ENCODE peak calls at places on chromosomes 7 and 10, in five cellular contexts. One of them, this sample, is unnamed.

GRCh38 chr7:27939893-27940292 is 199.9 kb downstream of the TAX1BP1 start:
- DNase-seq in stomach: no peak
- DNase-seq in GM12891: no peak
- DNase-seq in Peyer's patch: no peak
- DNase-seq in esophagus squamous epithelium: no peak
- DNase-seq in this sample: no peak

GRCh38 chr7:130838738-130839137 is 104.7 kb upstream of the KLF14 start:
- DNase-seq in stomach: no peak
- DNase-seq in GM12891: no peak
- DNase-seq in Peyer's patch: no peak
- DNase-seq in esophagus squamous epithelium: no peak
- DNase-seq in this sample: peak

GRCh38 chr7:2248984-2249694 is 7.1 kb downstream of the NUDT1 start:
- DNase-seq in stomach: no peak
- DNase-seq in GM12891: peak
- DNase-seq in Peyer's patch: peak
- DNase-seq in esophagus squamous epithelium: no peak
- DNase-seq in this sample: no peak

GRCh38 chr10:77974396-77975074 is 48.0 kb upstream of the DLG5 start:
- DNase-seq in stomach: peak
- DNase-seq in GM12891: no peak
- DNase-seq in Peyer's patch: no peak
- DNase-seq in esophagus squamous epithelium: no peak
- DNase-seq in this sample: no peak

GRCh38 chr10:133298466-133298865 is 10.2 kb downstream of the TUBGCP2 start:
- DNase-seq in stomach: no peak
- DNase-seq in GM12891: no peak
- DNase-seq in Peyer's patch: no peak
- DNase-seq in esophagus squamous epithelium: no peak
- DNase-seq in this sample: no peak

GRCh38 chr7:2621948-2622640 is 9.7 kb upstream of the TTYH3 start:
- DNase-seq in stomach: no peak
- DNase-seq in GM12891: no peak
- DNase-seq in Peyer's patch: no peak
- DNase-seq in esophagus squamous epithelium: no peak
- DNase-seq in this sample: no peak

GRCh38 chr7:23191022-23191421 is 9.2 kb downstream of the NUP42 start:
- DNase-seq in stomach: no peak
- DNase-seq in GM12891: no peak
- DNase-seq in Peyer's patch: no peak
- DNase-seq in esophagus squamous epithelium: no peak
- DNase-seq in this sample: no peak

GRCh38 chr7:76338298-76339084 is 20.3 kb downstream of the YWHAG start:
- DNase-seq in stomach: no peak
- DNase-seq in GM12891: no peak
- DNase-seq in Peyer's patch: no peak
- DNase-seq in esophagus squamous epithelium: no peak
- DNase-seq in this sample: no peak

GRCh38 chr10:70664702-70665195 is 7.6 kb upstream of the ADAMTS14 start:
- DNase-seq in stomach: no peak
- DNase-seq in GM12891: no peak
- DNase-seq in Peyer's patch: no peak
- DNase-seq in esophagus squamous epithelium: no peak
- DNase-seq in this sample: no peak

GRCh38 chr10:27998178-27998953 is 513 bp downstream of the ODAD2 start:
- DNase-seq in stomach: no peak
- DNase-seq in GM12891: peak
- DNase-seq in Peyer's patch: no peak
- DNase-seq in esophagus squamous epithelium: no peak
- DNase-seq in this sample: no peak

GRCh38 chr7:88322151-88322550 is 15.5 kb upstream of the STEAP4 start:
- DNase-seq in stomach: no peak
- DNase-seq in GM12891: no peak
- DNase-seq in Peyer's patch: no peak
- DNase-seq in esophagus squamous epithelium: no peak
- DNase-seq in this sample: no peak

GRCh38 chr7:27491534-27491933 is 171.1 kb downstream of the HIBADH start:
- DNase-seq in stomach: no peak
- DNase-seq in GM12891: no peak
- DNase-seq in Peyer's patch: no peak
- DNase-seq in esophagus squamous epithelium: no peak
- DNase-seq in this sample: no peak

GRCh38 chr7:84845971-84846370 is 340.9 kb downstream of the SEMA3D start:
- DNase-seq in stomach: no peak
- DNase-seq in GM12891: no peak
- DNase-seq in Peyer's patch: no peak
- DNase-seq in esophagus squamous epithelium: no peak
- DNase-seq in this sample: no peak

GRCh38 chr7:45626441-45627430 is 52.6 kb downstream of the ADCY1 start:
- DNase-seq in stomach: no peak
- DNase-seq in GM12891: no peak
- DNase-seq in Peyer's patch: no peak
- DNase-seq in esophagus squamous epithelium: no peak
- DNase-seq in this sample: no peak

GRCh38 chr7:106026101-106026500 is 63.0 kb downstream of the CDHR3 start:
- DNase-seq in stomach: no peak
- DNase-seq in GM12891: no peak
- DNase-seq in Peyer's patch: no peak
- DNase-seq in esophagus squamous epithelium: no peak
- DNase-seq in this sample: no peak

GRCh38 chr7:92709912-92710311 is 119.7 kb upstream of the FAM133B start:
- DNase-seq in stomach: no peak
- DNase-seq in GM12891: no peak
- DNase-seq in Peyer's patch: no peak
- DNase-seq in esophagus squamous epithelium: no peak
- DNase-seq in this sample: no peak

GRCh38 chr10:63217120-63217605 is 84.0 kb downstream of the NRBF2 start:
- DNase-seq in stomach: no peak
- DNase-seq in GM12891: no peak
- DNase-seq in Peyer's patch: no peak
- DNase-seq in esophagus squamous epithelium: no peak
- DNase-seq in this sample: no peak

GRCh38 chr10:70430489-70431445 is 10.7 kb downstream of the NODAL start:
- DNase-seq in stomach: peak
- DNase-seq in GM12891: no peak
- DNase-seq in Peyer's patch: no peak
- DNase-seq in esophagus squamous epithelium: no peak
- DNase-seq in this sample: no peak

GRCh38 chr10:130924138-130924819 is 387.2 kb downstream of the TCERG1L start:
- DNase-seq in stomach: no peak
- DNase-seq in GM12891: no peak
- DNase-seq in Peyer's patch: no peak
- DNase-seq in esophagus squamous epithelium: no peak
- DNase-seq in this sample: no peak

GRCh38 chr7:50119815-50120637 is 27.0 kb upstream of the ZPBP start:
- DNase-seq in stomach: no peak
- DNase-seq in GM12891: no peak
- DNase-seq in Peyer's patch: no peak
- DNase-seq in esophagus squamous epithelium: no peak
- DNase-seq in this sample: no peak

GRCh38 chr10:20088302-20088701 is 272.1 kb downstream of the PLXDC2 start:
- DNase-seq in stomach: no peak
- DNase-seq in GM12891: no peak
- DNase-seq in Peyer's patch: no peak
- DNase-seq in esophagus squamous epithelium: no peak
- DNase-seq in this sample: no peak

GRCh38 chr7:123410273-123410928 is 124.0 kb downstream of the IQUB start:
- DNase-seq in stomach: no peak
- DNase-seq in GM12891: no peak
- DNase-seq in Peyer's patch: no peak
- DNase-seq in esophagus squamous epithelium: no peak
- DNase-seq in this sample: no peak

GRCh38 chr7:50788393-50788792 is 5.7 kb upstream of the GRB10 start:
- DNase-seq in stomach: no peak
- DNase-seq in GM12891: no peak
- DNase-seq in Peyer's patch: no peak
- DNase-seq in esophagus squamous epithelium: no peak
- DNase-seq in this sample: no peak

GRCh38 chr10:21134645-21135395 is 237.7 kb upstream of the NEBL start:
- DNase-seq in stomach: no peak
- DNase-seq in GM12891: no peak
- DNase-seq in Peyer's patch: no peak
- DNase-seq in esophagus squamous epithelium: no peak
- DNase-seq in this sample: no peak

GRCh38 chr7:131733604-131734003 is 177.2 kb upstream of the PODXL start:
- DNase-seq in stomach: no peak
- DNase-seq in GM12891: no peak
- DNase-seq in Peyer's patch: no peak
- DNase-seq in esophagus squamous epithelium: no peak
- DNase-seq in this sample: no peak

GRCh38 chr10:86992929-86993328 is 24.6 kb downstream of the ADIRF start:
- DNase-seq in stomach: no peak
- DNase-seq in GM12891: no peak
- DNase-seq in Peyer's patch: no peak
- DNase-seq in esophagus squamous epithelium: no peak
- DNase-seq in this sample: no peak

GRCh38 chr7:25206765-25207164 is 21.5 kb downstream of the NPVF start:
- DNase-seq in stomach: no peak
- DNase-seq in GM12891: no peak
- DNase-seq in Peyer's patch: no peak
- DNase-seq in esophagus squamous epithelium: no peak
- DNase-seq in this sample: no peak

GRCh38 chr10:51960494-51960895 is 261.1 kb upstream of the CSTF2T start:
- DNase-seq in stomach: no peak
- DNase-seq in GM12891: peak
- DNase-seq in Peyer's patch: no peak
- DNase-seq in esophagus squamous epithelium: no peak
- DNase-seq in this sample: no peak

GRCh38 chr10:75405201-75406143 is 3.9 kb upstream of the ZNF503 start:
- DNase-seq in stomach: peak
- DNase-seq in GM12891: no peak
- DNase-seq in Peyer's patch: no peak
- DNase-seq in esophagus squamous epithelium: no peak
- DNase-seq in this sample: no peak

GRCh38 chr7:42020067-42020466 is 216.9 kb downstream of the GLI3 start:
- DNase-seq in stomach: no peak
- DNase-seq in GM12891: no peak
- DNase-seq in Peyer's patch: no peak
- DNase-seq in esophagus squamous epithelium: no peak
- DNase-seq in this sample: no peak

GRCh38 chr7:13742126-13742525 is 247.3 kb downstream of the ETV1 start:
- DNase-seq in stomach: no peak
- DNase-seq in GM12891: no peak
- DNase-seq in Peyer's patch: no peak
- DNase-seq in esophagus squamous epithelium: no peak
- DNase-seq in this sample: no peak

GRCh38 chr10:58152698-58153263 is 114.9 kb downstream of the IPMK start:
- DNase-seq in stomach: peak
- DNase-seq in GM12891: no peak
- DNase-seq in Peyer's patch: no peak
- DNase-seq in esophagus squamous epithelium: no peak
- DNase-seq in this sample: no peak

GRCh38 chr10:1538531-1539061 is 198.7 kb downstream of the ADARB2 start:
- DNase-seq in stomach: no peak
- DNase-seq in GM12891: no peak
- DNase-seq in Peyer's patch: no peak
- DNase-seq in esophagus squamous epithelium: no peak
- DNase-seq in this sample: no peak

DNA sequence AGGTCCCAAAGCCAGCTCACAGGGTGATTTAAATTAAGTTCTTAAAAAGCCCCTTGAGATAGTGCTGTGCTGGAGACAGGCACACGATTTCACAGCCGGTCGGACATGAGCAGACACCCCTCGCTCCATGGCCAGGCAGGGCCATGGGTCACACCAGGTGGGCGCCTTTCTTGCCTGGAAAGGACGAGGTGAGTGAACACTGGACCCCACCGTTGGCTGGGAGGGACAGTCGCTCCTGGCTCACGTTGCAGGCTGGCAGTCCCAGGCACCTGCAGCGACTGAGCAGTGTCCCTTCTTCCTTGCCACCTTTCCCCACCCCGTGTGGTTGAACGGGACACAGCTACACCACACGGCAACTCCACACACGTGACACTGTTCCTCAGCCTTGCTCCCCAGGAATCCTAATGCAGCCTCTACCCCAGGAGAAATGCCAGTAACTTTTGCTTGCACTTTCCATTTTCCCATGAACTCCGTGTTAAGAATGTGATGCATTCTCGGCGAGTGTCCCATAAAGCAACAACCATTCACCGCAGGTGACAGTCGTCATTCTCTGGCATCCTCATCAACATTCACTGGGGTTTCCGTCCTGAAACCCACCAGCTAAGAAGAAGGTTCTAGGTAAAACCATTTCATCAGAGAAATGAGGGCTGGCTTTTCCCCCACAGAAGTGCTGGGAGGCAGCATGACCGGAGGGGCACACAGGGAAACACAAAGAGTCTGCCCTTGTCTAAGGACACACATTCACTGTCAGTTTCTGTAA is 217.4 kb downstream of the ZMYND11 start:
- DNase-seq in stomach: no peak
- DNase-seq in GM12891: no peak
- DNase-seq in Peyer's patch: no peak
- DNase-seq in esophagus squamous epithelium: no peak
- DNase-seq in this sample: no peak
- TF ChIP-seq POLR2A in stomach: no peak
- TF ChIP-seq POLR2A in GM12891: no peak
- TF ChIP-seq POLR2A in Peyer's patch: no peak
- TF ChIP-seq POLR2A in esophagus squamous epithelium: no peak
- TF ChIP-seq POLR2A in this sample: no peak

GRCh38 chr10:3068201-3068967 is 1.0 kb downstream of the PFKP start:
- DNase-seq in stomach: peak
- DNase-seq in GM12891: peak
- DNase-seq in Peyer's patch: peak
- DNase-seq in esophagus squamous epithelium: no peak
- DNase-seq in this sample: peak
- TF ChIP-seq POLR2A in stomach: no peak
- TF ChIP-seq POLR2A in GM12891: no peak
- TF ChIP-seq POLR2A in Peyer's patch: no peak
- TF ChIP-seq POLR2A in esophagus squamous epithelium: no peak
- TF ChIP-seq POLR2A in this sample: peak

GRCh38 chr10:119270893-119271361 is 63.6 kb downstream of the GRK5 start:
- DNase-seq in stomach: peak
- DNase-seq in GM12891: no peak
- DNase-seq in Peyer's patch: peak
- DNase-seq in esophagus squamous epithelium: peak
- DNase-seq in this sample: peak
- TF ChIP-seq POLR2A in stomach: no peak
- TF ChIP-seq POLR2A in GM12891: no peak
- TF ChIP-seq POLR2A in Peyer's patch: peak
- TF ChIP-seq POLR2A in esophagus squamous epithelium: no peak
- TF ChIP-seq POLR2A in this sample: peak

DNA sequence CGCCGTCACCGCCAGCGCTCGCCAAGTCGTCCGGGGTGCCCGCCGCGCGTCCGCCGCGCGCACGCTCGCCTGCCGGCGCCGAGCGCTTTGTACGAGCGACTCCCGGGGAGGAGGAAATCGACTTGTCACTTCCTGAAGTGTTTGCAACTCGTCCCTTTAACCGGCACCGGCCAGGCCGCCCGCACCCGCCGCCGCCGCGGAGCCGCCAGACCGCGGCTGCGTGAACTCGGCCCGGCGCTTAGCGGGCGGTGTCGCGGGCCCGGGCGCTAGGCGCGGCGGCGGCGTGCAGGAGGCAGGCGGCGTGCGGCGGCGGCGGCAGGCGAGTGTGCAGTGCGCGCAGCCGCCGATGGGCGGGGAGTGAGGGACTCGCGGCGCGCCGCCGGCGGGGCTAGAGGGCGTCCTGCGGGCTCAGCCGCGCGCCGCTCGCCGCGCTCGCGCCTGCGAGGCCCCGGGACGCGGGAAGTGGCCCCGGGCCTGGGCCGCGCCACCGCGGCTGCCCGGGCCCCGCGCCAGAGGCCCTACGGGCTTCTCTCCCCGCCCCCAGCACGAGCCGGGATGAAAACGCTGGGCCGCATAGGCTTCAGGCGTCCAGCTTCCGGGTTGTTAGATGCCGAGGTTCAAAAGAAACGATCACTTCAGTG is at the start of gene FAM53B:
- DNase-seq in stomach: peak
- DNase-seq in GM12891: peak
- DNase-seq in Peyer's patch: peak
- DNase-seq in esophagus squamous epithelium: no peak
- DNase-seq in this sample: peak
- TF ChIP-seq POLR2A in stomach: no peak
- TF ChIP-seq POLR2A in GM12891: peak
- TF ChIP-seq POLR2A in Peyer's patch: no peak
- TF ChIP-seq POLR2A in esophagus squamous epithelium: no peak
- TF ChIP-seq POLR2A in this sample: peak

This sample was measured in GM12892.